ENCODE peak calls at places on chromosome 9, in nine cellular contexts. A is NCI-H460; I is LHCN-M2; W is stimulated activated CD4-positive, alpha-beta T cell treated with anti-CD3 and anti-CD28 coated beads, Interleukin-1b, Interleukin-23, amount 100 ng/mL, for 1 hour; G is hippocampal formation; S is hepatocyte; D is CD8-positive, alpha-beta T cell; J is GM12891; Z is fibroblast of pulmonary artery. L is an unnamed sample.

GRCh38 chr9:22537721-22538120 is 91.1 kb downstream of the DMRTA1 start:
- DNase-seq in A (no peak), I (no peak), W (no peak), G (no peak), S (no peak), D (no peak), J (no peak), Z (no peak), L (no peak)

GRCh38 chr9:18890372-18890771 is 142.6 kb downstream of the SAXO1 start:
- DNase-seq in A (no peak), I (peak), W (no peak), G (no peak), S (no peak), D (no peak), J (no peak), Z (peak), L (no peak)

GRCh38 chr9:113504725-113505590 is 41.4 kb downstream of the RGS3 start:
- DNase-seq in A (no peak), I (no peak), W (no peak), G (no peak), S (peak), D (no peak), J (no peak), Z (peak), L (no peak)

GRCh38 chr9:12813960-12814876 is 39.4 kb downstream of the LURAP1L start:
- DNase-seq in A (peak), I (peak), W (no peak), G (no peak), S (peak), D (no peak), J (no peak), Z (peak), L (peak)

GRCh38 chr9:70261131-70261870 is 2.5 kb downstream of the SMC5 start:
- DNase-seq in A (no peak), I (no peak), W (no peak), G (no peak), S (no peak), D (no peak), J (no peak), Z (no peak), L (no peak)

GRCh38 chr9:128553695-128554094 is 1.3 kb downstream of the SPTAN1 start:
- DNase-seq in A (no peak), I (peak), W (no peak), G (no peak), S (peak), D (no peak), J (no peak), Z (peak), L (no peak)

GRCh38 chr9:35540315-35540714 is 50.4 kb downstream of the RUSC2 start:
- DNase-seq in A (no peak), I (no peak), W (no peak), G (no peak), S (no peak), D (no peak), J (no peak), Z (no peak), L (peak)

GRCh38 chr9:27714388-27714787 is 141.1 kb upstream of the C9orf72 start:
- DNase-seq in A (no peak), I (no peak), W (no peak), G (no peak), S (no peak), D (no peak), J (no peak), Z (no peak), L (no peak)

GRCh38 chr9:136494531-136495215 is 11.8 kb upstream of the SEC16A start:
- DNase-seq in A (no peak), I (no peak), W (no peak), G (no peak), S (no peak), D (no peak), J (no peak), Z (no peak), L (no peak)

GRCh38 chr9:109974143-109974917 is 194.3 kb downstream of the PALM2AKAP2 start:
- DNase-seq in A (no peak), I (no peak), W (no peak), G (peak), S (no peak), D (no peak), J (no peak), Z (no peak), L (no peak)

GRCh38 chr9:32413424-32413823 is 29.0 kb downstream of the ACO1 start:
- DNase-seq in A (no peak), I (peak), W (no peak), G (no peak), S (no peak), D (no peak), J (no peak), Z (peak), L (no peak)

GRCh38 chr9:3478549-3478953 is 47.2 kb downstream of the RFX3 start:
- DNase-seq in A (no peak), I (no peak), W (no peak), G (no peak), S (no peak), D (no peak), J (no peak), Z (peak), L (no peak)

GRCh38 chr9:21994526-21994995 is at the start of gene CDKN2B-AS1:
- DNase-seq in A (no peak), I (peak), W (no peak), G (peak), S (peak), D (peak), J (no peak), Z (peak), L (no peak)

GRCh38 chr9:91120200-91120599 is 241.5 kb downstream of the AUH start:
- DNase-seq in A (no peak), I (no peak), W (no peak), G (no peak), S (no peak), D (no peak), J (no peak), Z (no peak), L (no peak)

GRCh38 chr9:76365028-76365427 is 29.2 kb downstream of the RFK start:
- DNase-seq in A (no peak), I (peak), W (no peak), G (no peak), S (peak), D (no peak), J (no peak), Z (peak), L (no peak)

GRCh38 chr9:109507421-109507838 is 9.3 kb upstream of the PTPN3 start:
- DNase-seq in A (peak), I (peak), W (no peak), G (no peak), S (peak), D (no peak), J (no peak), Z (peak), L (no peak)

GRCh38 chr9:16003785-16004184 is 450.9 kb downstream of the CCDC171 start:
- DNase-seq in A (no peak), I (no peak), W (no peak), G (no peak), S (no peak), D (no peak), J (no peak), Z (no peak), L (no peak)

GRCh38 chr9:122057211-122057610 is 35.9 kb downstream of the TTLL11 start:
- DNase-seq in A (no peak), I (no peak), W (no peak), G (no peak), S (no peak), D (no peak), J (no peak), Z (no peak), L (no peak)

GRCh38 chr9:124110307-124110915 is 98.8 kb downstream of the LHX2 start:
- DNase-seq in A (peak), I (peak), W (no peak), G (no peak), S (peak), D (peak), J (peak), Z (peak), L (no peak)

GRCh38 chr9:74876611-74877010 is 11.1 kb downstream of the TRPM6 start:
- DNase-seq in A (no peak), I (no peak), W (no peak), G (no peak), S (no peak), D (no peak), J (no peak), Z (no peak), L (no peak)